ENCODE peak calls at places on chromosomes 5 and 9, in five cellular contexts. N is HepG2, F is H1, K is A549, P is WTC11. A is an unnamed sample.

GRCh38 chr5:145218982-145219381 is 616.2 kb downstream of the PRELID2 start:
- DNase-seq in N (no peak), F (no peak), P (no peak), K (no peak), A (no peak)

GRCh38 chr9:138003485-138004190 is 126.1 kb downstream of the CACNA1B start:
- DNase-seq in N (no peak), F (no peak), P (no peak), K (no peak), A (no peak)

GRCh38 chr5:77627869-77628674 is 10.4 kb downstream of the OTP start:
- DNase-seq in K (no peak), F (no peak), N (no peak), P (peak; percentile 64), A (no peak)

GRCh38 chr5:105638437-105638836 is 2032.3 kb downstream of the EFNA5 start:
- DNase-seq in N (no peak), K (no peak), F (no peak), P (no peak), A (no peak)

GRCh38 chr9:93080406-93080805 is 15.6 kb upstream of the CARD19 start:
- DNase-seq in K (no peak), F (no peak), N (no peak), P (peak; percentile 7), A (no peak)

GRCh38 chr5:159452480-159453167 is 122.3 kb upstream of the IL12B start:
- DNase-seq in P (no peak), N (no peak), K (no peak), F (no peak), A (peak; percentile 27)

GRCh38 chr5:167759411-167759821 is 532.0 kb upstream of the WWC1 start:
- DNase-seq in F (no peak), K (peak; percentile 9), P (no peak), N (no peak), A (no peak)

GRCh38 chr5:33072700-33073099 is 361.6 kb downstream of the NPR3 start:
- DNase-seq in K (no peak), F (no peak), N (no peak), P (no peak), A (no peak)

GRCh38 chr5:14768838-14769365 is 102.7 kb downstream of the ANKH start:
- DNase-seq in P (no peak), N (no peak), K (no peak), F (no peak), A (no peak)

GRCh38 chr5:177452688-177453638 is 6.3 kb downstream of the PRR7 start:
- DNase-seq in N (no peak), K (no peak), P (no peak), F (no peak), A (no peak)

GRCh38 chr5:77960863-77961396 is 184.8 kb upstream of the TBCA start:
- DNase-seq in N (no peak), F (no peak), P (no peak), K (no peak), A (no peak)

GRCh38 chr5:78727786-78728761 is 79.5 kb upstream of the LHFPL2 start:
- DNase-seq in N (peak; percentile 93), P (no peak), F (no peak), K (peak; percentile 51), A (no peak)

GRCh38 chr9:134293576-134294227 is 32.6 kb upstream of the RXRA start:
- DNase-seq in F (no peak), P (no peak), N (no peak), K (no peak), A (no peak)

GRCh38 chr9:70534471-70534870 is 120.0 kb upstream of the KLF9 start:
- DNase-seq in F (no peak), K (no peak), N (no peak), P (no peak), A (no peak)

GRCh38 chr9:72156586-72156985 is 7.3 kb downstream of the GDA start:
- DNase-seq in P (no peak), K (no peak), N (no peak), F (no peak), A (no peak)

GRCh38 chr5:176819476-176819875 is 9.1 kb downstream of the UNC5A start:
- DNase-seq in N (no peak), F (no peak), P (no peak), K (no peak), A (peak; percentile 22)

GRCh38 chr9:36298566-36298965 is 40.3 kb upstream of the GNE start:
- DNase-seq in F (no peak), P (no peak), K (no peak), N (no peak), A (no peak)

GRCh38 chr9:21831841-21832509 is 29.5 kb downstream of the MTAP start:
- DNase-seq in K (peak; percentile 67), P (no peak), N (no peak), F (no peak), A (no peak)

GRCh38 chr5:38650540-38651275 is 94.3 kb upstream of the LIFR start:
- DNase-seq in N (no peak), P (no peak), F (no peak), K (no peak), A (peak; percentile 60)

GRCh38 chr5:24365406-24365805 is 279.4 kb downstream of the CDH10 start:
- DNase-seq in K (no peak), N (no peak), F (no peak), P (no peak), A (no peak)

GRCh38 chr9:106785200-106785599 is 77.8 kb upstream of the ZNF462 start:
- DNase-seq in P (no peak), N (no peak), K (no peak), F (no peak), A (no peak)

GRCh38 chr5:73519531-73520283 is 21.5 kb downstream of the BTF3 start:
- DNase-seq in K (peak; percentile 93), F (peak; percentile 63), P (peak; percentile 77), N (peak; percentile 84), A (peak; percentile 81)

GRCh38 chr5:83839256-83839655 is 118.6 kb upstream of the HAPLN1 start:
- DNase-seq in F (no peak), N (no peak), K (no peak), P (no peak), A (no peak)

GRCh38 chr5:83831834-83832233 is 111.2 kb upstream of the HAPLN1 start:
- DNase-seq in K (no peak), F (no peak), P (no peak), N (no peak), A (no peak)

GRCh38 chr5:83837261-83837894 is 116.7 kb upstream of the HAPLN1 start:
- DNase-seq in K (no peak), P (no peak), N (no peak), F (no peak), A (no peak)

GRCh38 chr5:83839788-83840187 is 119.1 kb upstream of the HAPLN1 start:
- DNase-seq in N (no peak), P (no peak), F (no peak), K (no peak), A (no peak)

GRCh38 chr5:83834306-83834705 is 113.7 kb upstream of the HAPLN1 start:
- DNase-seq in P (no peak), F (no peak), K (no peak), N (no peak), A (no peak)
- TF ChIP-seq MAX in P (no peak), F (no peak), K (no peak), N (no peak), A (no peak)

GRCh38 chr9:124479371-124479770 is 27.8 kb downstream of the NR5A1 start:
- DNase-seq in K (no peak), P (no peak), F (no peak), N (no peak), A (no peak)

GRCh38 chr9:124481115-124481514 is 26.1 kb downstream of the NR5A1 start:
- DNase-seq in N (no peak), P (no peak), K (no peak), F (no peak), A (peak; percentile 40)

GRCh38 chr9:124482431-124483031 is 24.7 kb downstream of the NR5A1 start:
- DNase-seq in F (no peak), N (no peak), P (no peak), K (no peak), A (no peak)

GRCh38 chr9:124479947-124480620 is 27.1 kb downstream of the NR5A1 start:
- DNase-seq in F (no peak), N (no peak), K (no peak), P (no peak), A (no peak)

GRCh38 chr9:124480621-124480981 is 26.6 kb downstream of the NR5A1 start:
- DNase-seq in P (peak; percentile 73), K (peak; percentile 92), F (peak; percentile 44), N (peak; percentile 34), A (peak; percentile 66)
- TF ChIP-seq CTCF in P (peak; percentile 27), K (peak; percentile 61), F (peak; percentile 79), N (peak; percentile 79), A (peak; percentile 60)

DNA sequence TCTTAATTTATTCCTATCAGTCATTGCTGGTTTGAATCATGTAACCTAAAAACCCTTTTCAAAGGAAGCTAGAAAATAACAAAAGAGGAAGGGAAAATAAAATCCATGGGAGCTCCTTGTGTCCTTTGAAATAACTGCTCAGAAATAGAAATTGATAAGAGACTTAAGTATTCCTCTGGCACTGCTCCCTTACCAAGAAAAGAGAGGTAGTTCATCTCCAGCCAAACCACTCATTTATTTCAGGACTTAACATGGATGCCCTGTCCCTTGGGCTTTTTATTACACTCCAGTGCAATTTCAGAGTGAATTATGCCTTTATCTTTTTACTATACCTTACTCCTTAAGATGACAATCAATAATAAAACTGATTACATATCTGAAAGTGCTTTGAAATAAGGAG is 61.0 kb downstream of the MUSK start:
- DNase-seq in P (no peak), K (no peak), F (no peak), N (no peak), A (no peak)
- TF ChIP-seq MAX in P (no peak), K (no peak), F (no peak), N (no peak), A (no peak)

GRCh38 chr5:35598707-35599370 is 18.8 kb upstream of the SPEF2 start:
- DNase-seq in N (peak; percentile 62), P (peak; percentile 53), F (peak; percentile 46), K (no peak), A (peak; percentile 35)
- TF ChIP-seq CTCF in N (peak; percentile 79), P (no peak), F (peak; percentile 67), K (no peak), A (no peak)